ENCODE peak calls at places on chromosomes 16 and 17, in ten cellular contexts. N, P, G, W, L, F, H, E, O and R are unnamed samples.

GRCh38 chr17:65198653-65199382 is 61.6 kb downstream of the RGS9 start:
- DNase-seq in N (peak; percentile 57), P (no peak), G (peak; percentile 69), W (no peak), L (no peak), F (no peak), H (peak; percentile 75), E (no peak), O (peak; percentile 37), R (no peak)

GRCh38 chr16:22192261-22193133 is 13.6 kb upstream of the EEF2K start:
- DNase-seq in N (no peak), P (peak; percentile 81), G (peak; percentile 91), W (peak; percentile 72), L (peak; percentile 83), F (peak; percentile 84), H (peak; percentile 90), E (peak; percentile 71), O (peak; percentile 90), R (no peak)

GRCh38 chr17:42809250-42809649 is 10.6 kb downstream of the CNTD1 start:
- DNase-seq in N (peak; percentile 54), P (peak; percentile 57), G (peak; percentile 93), W (no peak), L (no peak), F (no peak), H (no peak), E (peak; percentile 62), O (peak; percentile 50), R (no peak)

GRCh38 chr16:57475711-57476339 is 10.5 kb downstream of the DOK4 start:
- DNase-seq in N (peak; percentile 43), P (no peak), G (peak; percentile 33), W (no peak), L (peak; percentile 60), F (no peak), H (peak; percentile 83), E (no peak), O (no peak), R (no peak)

GRCh38 chr17:41627316-41628072 is 3.1 kb upstream of the KRT17 start:
- DNase-seq in N (no peak), P (no peak), G (no peak), W (no peak), L (no peak), F (no peak), H (no peak), E (no peak), O (no peak), R (no peak)

GRCh38 chr16:30615358-30616076 is 5.3 kb upstream of the ZNF689 start:
- DNase-seq in N (no peak), P (no peak), G (peak; percentile 8), W (peak; percentile 67), L (peak; percentile 51), F (peak; percentile 38), H (peak; percentile 82), E (no peak), O (no peak), R (no peak)

GRCh38 chr17:72850410-72850809 is 242.1 kb downstream of the SLC39A11 start:
- DNase-seq in N (peak; percentile 80), P (no peak), G (peak; percentile 84), W (no peak), L (no peak), F (no peak), H (no peak), E (peak; percentile 38), O (peak; percentile 15), R (no peak)

GRCh38 chr17:1058423-1059130 is 61.6 kb downstream of the TIMM22 start:
- DNase-seq in N (peak; percentile 62), P (no peak), G (peak; percentile 35), W (peak; percentile 80), L (no peak), F (no peak), H (peak; percentile 64), E (no peak), O (no peak), R (no peak)

GRCh38 chr17:15516150-15516549 is 47.1 kb downstream of the TVP23C start:
- DNase-seq in N (no peak), P (no peak), G (peak; percentile 75), W (no peak), L (no peak), F (no peak), H (no peak), E (no peak), O (no peak), R (no peak)

GRCh38 chr16:56102159-56102798 is 89.0 kb upstream of the GNAO1 start:
- DNase-seq in N (no peak), P (no peak), G (no peak), W (peak; percentile 65), L (no peak), F (peak; percentile 47), H (no peak), E (no peak), O (no peak), R (no peak)

GRCh38 chr16:26240807-26241206 is 549.0 kb downstream of the HS3ST4 start:
- DNase-seq in N (no peak), P (no peak), G (no peak), W (no peak), L (no peak), F (no peak), H (no peak), E (no peak), O (no peak), R (no peak)